ENCODE peak calls at places on chromosomes 12 and 14, in ten cellular contexts. Y, E, C, V, X, O, B, T, Z and D are unnamed samples. For H3K27me3 and H3K9me3, the result is how much of the 10 kb centered on the place peaks cover.

GRCh38 chr14:70234066-70234950 is 45.6 kb upstream of the SLC8A3 start:
- DNase-seq in Y (no peak), E (no peak), C (no peak), V (no peak), X (no peak), O (no peak), B (no peak), T (no peak), Z (no peak), D (no peak)

GRCh38 chr14:75242546-75243273 is 35.9 kb upstream of the FOS start:
- DNase-seq in Y (peak), E (no peak), C (no peak), V (no peak), X (peak), O (no peak), B (no peak), T (peak), Z (no peak), D (no peak)

GRCh38 chr14:92531151-92531873 is 17.7 kb downstream of the RIN3 start:
- DNase-seq in Y (no peak), E (peak), C (peak), V (no peak), X (no peak), O (no peak), B (no peak), T (peak), Z (no peak), D (no peak)

GRCh38 chr14:64232095-64232830 is 61.9 kb downstream of the ESR2 start:
- DNase-seq in Y (peak), E (no peak), C (no peak), V (no peak), X (peak), O (no peak), B (peak), T (peak), Z (no peak), D (peak)

GRCh38 chr14:33932526-33933292 is 18.2 kb downstream of the EGLN3 start:
- DNase-seq in Y (no peak), E (no peak), C (no peak), V (no peak), X (no peak), O (no peak), B (no peak), T (no peak), Z (no peak), D (no peak)

GRCh38 chr12:83823386-83824045 is 1089.1 kb downstream of the SLC6A15 start:
- DNase-seq in Y (no peak), E (peak), C (no peak), V (no peak), X (no peak), O (peak), B (no peak), T (no peak), Z (no peak), D (no peak)

GRCh38 chr12:91216871-91217270 is 34.3 kb upstream of the DCN start:
- DNase-seq in Y (no peak), E (no peak), C (no peak), V (no peak), X (peak), O (no peak), B (no peak), T (no peak), Z (no peak), D (no peak)

GRCh38 chr12:51922762-51923505 is 15.6 kb downstream of the ACVRL1 start:
- DNase-seq in Y (no peak), E (no peak), C (peak), V (peak), X (peak), O (no peak), B (peak), T (peak), Z (peak), D (no peak)

GRCh38 chr14:33323979-33324378 is 385.3 kb downstream of the NPAS3 start:
- DNase-seq in Y (no peak), E (no peak), C (no peak), V (no peak), X (no peak), O (no peak), B (no peak), T (no peak), Z (no peak), D (no peak)

GRCh38 chr12:88026196-88026595 is 3.0 kb downstream of the C12orf50 start:
- DNase-seq in Y (no peak), E (no peak), C (no peak), V (no peak), X (no peak), O (no peak), B (no peak), T (no peak), Z (no peak), D (no peak)

GRCh38 chr12:92242917-92243316 is 97.3 kb upstream of the BTG1 start:
- DNase-seq in Y (peak), E (no peak), C (no peak), V (no peak), X (peak), O (no peak), B (peak), T (no peak), Z (no peak), D (no peak)

GRCh38 chr12:113875681-113876080 is 90.4 kb downstream of the RBM19 start:
- DNase-seq in Y (no peak), E (no peak), C (no peak), V (no peak), X (peak), O (no peak), B (no peak), T (no peak), Z (no peak), D (peak)

GRCh38 chr12:50218386-50218785 is 51.2 kb upstream of the CERS5 start:
- DNase-seq in Y (no peak), E (no peak), C (no peak), V (no peak), X (peak), O (no peak), B (no peak), T (no peak), Z (no peak), D (peak)

GRCh38 chr14:58663494-58664111 is 25.8 kb downstream of the DACT1 start:
- DNase-seq in Y (peak), E (no peak), C (no peak), V (no peak), X (peak), O (peak), B (no peak), T (no peak), Z (no peak), D (peak)

GRCh38 chr14:93081875-93082570 is 33.7 kb downstream of the ITPK1 start:
- DNase-seq in Y (no peak), E (peak), C (peak), V (no peak), X (no peak), O (no peak), B (no peak), T (no peak), Z (no peak), D (no peak)

GRCh38 chr14:90426031-90426540 is 29.3 kb downstream of the CALM1 start:
- DNase-seq in Y (no peak), E (no peak), C (no peak), V (no peak), X (no peak), O (no peak), B (no peak), T (no peak), Z (no peak), D (no peak)

GRCh38 chr12:113988064-113988451 is 21.9 kb upstream of the RBM19 start:
- DNase-seq in Y (no peak), E (no peak), C (no peak), V (no peak), X (no peak), O (no peak), B (no peak), T (no peak), Z (no peak), D (no peak)

GRCh38 chr12:27272375-27273028 is 28.4 kb downstream of the STK38L start:
- DNase-seq in Y (no peak), E (no peak), C (no peak), V (no peak), X (no peak), O (no peak), B (no peak), T (no peak), Z (no peak), D (no peak)

GRCh38 chr14:30553311-30553989 is 5.5 kb upstream of the G2E3 start:
- DNase-seq in Y (no peak), E (no peak), C (no peak), V (no peak), X (peak), O (no peak), B (no peak), T (no peak), Z (no peak), D (peak)

GRCh38 chr12:103832048-103832798 is 8.8 kb downstream of the NT5DC3 start:
- DNase-seq in Y (no peak), E (no peak), C (no peak), V (no peak), X (no peak), O (no peak), B (no peak), T (no peak), Z (no peak), D (no peak)

GRCh38 chr14:93891756-93892504 is 35.2 kb upstream of the FAM181A start:
- DNase-seq in Y (no peak), E (no peak), C (no peak), V (no peak), X (no peak), O (no peak), B (no peak), T (no peak), Z (no peak), D (no peak)

GRCh38 chr12:98743362-98743953 is 98.4 kb downstream of the APAF1 start:
- DNase-seq in Y (no peak), E (peak), C (no peak), V (no peak), X (peak), O (no peak), B (no peak), T (no peak), Z (no peak), D (no peak)

GRCh38 chr12:113203852-113204760 is 17.2 kb upstream of the TPCN1 start:
- DNase-seq in Y (no peak), E (no peak), C (no peak), V (no peak), X (no peak), O (no peak), B (no peak), T (no peak), Z (no peak), D (no peak)

GRCh38 chr12:12716151-12716844 is 870 bp upstream of the CDKN1B start:
- DNase-seq in Y (no peak), E (peak), C (peak), V (no peak), X (peak), O (no peak), B (no peak), T (no peak), Z (no peak), D (no peak)

GRCh38 chr12:90253674-90254181 is 545.1 kb upstream of the ATP2B1 start:
- DNase-seq in Y (peak), E (peak), C (peak), V (peak), X (peak), O (no peak), B (peak), T (peak), Z (peak), D (peak)

GRCh38 chr12:63319386-63319785 is 168.4 kb upstream of the AVPR1A start:
- DNase-seq in Y (no peak), E (no peak), C (no peak), V (no peak), X (no peak), O (no peak), B (no peak), T (no peak), Z (no peak), D (peak)

GRCh38 chr12:69330475-69331473 is 17.4 kb upstream of the LYZ start:
- DNase-seq in Y (no peak), E (peak), C (peak), V (no peak), X (peak), O (peak), B (no peak), T (no peak), Z (no peak), D (no peak)

GRCh38 chr14:93012516-93013367 is 89.8 kb downstream of the CHGA start:
- DNase-seq in Y (no peak), E (no peak), C (no peak), V (no peak), X (no peak), O (no peak), B (no peak), T (no peak), Z (no peak), D (no peak)

GRCh38 chr12:57841445-57841844 is 5.1 kb downstream of the CTDSP2 start:
- DNase-seq in Y (no peak), E (no peak), C (no peak), V (no peak), X (no peak), O (no peak), B (no peak), T (no peak), Z (no peak), D (peak)

GRCh38 chr14:73462078-73462715 is 3.9 kb upstream of the NUMB start:
- DNase-seq in Y (no peak), E (no peak), C (no peak), V (peak), X (peak), O (no peak), B (no peak), T (no peak), Z (peak), D (no peak)

GRCh38 chr12:108629824-108630476 is 3.7 kb downstream of the SELPLG start:
- DNase-seq in Y (no peak), E (peak), C (no peak), V (peak), X (peak), O (no peak), B (no peak), T (peak), Z (peak), D (peak)

GRCh38 chr12:50326636-50327284 is 43.4 kb upstream of the LIMA1 start:
- DNase-seq in Y (peak), E (no peak), C (no peak), V (no peak), X (peak), O (no peak), B (no peak), T (no peak), Z (peak), D (peak)

GRCh38 chr12:48811454-48812090 is 6.7 kb upstream of the CACNB3 start:
- DNase-seq in Y (no peak), E (no peak), C (no peak), V (no peak), X (peak), O (no peak), B (no peak), T (no peak), Z (no peak), D (no peak)

GRCh38 chr12:29519585-29520182 is 22.2 kb upstream of the OVCH1 start:
- DNase-seq in Y (peak), E (no peak), C (no peak), V (no peak), X (peak), O (no peak), B (no peak), T (no peak), Z (no peak), D (no peak)

DNA sequence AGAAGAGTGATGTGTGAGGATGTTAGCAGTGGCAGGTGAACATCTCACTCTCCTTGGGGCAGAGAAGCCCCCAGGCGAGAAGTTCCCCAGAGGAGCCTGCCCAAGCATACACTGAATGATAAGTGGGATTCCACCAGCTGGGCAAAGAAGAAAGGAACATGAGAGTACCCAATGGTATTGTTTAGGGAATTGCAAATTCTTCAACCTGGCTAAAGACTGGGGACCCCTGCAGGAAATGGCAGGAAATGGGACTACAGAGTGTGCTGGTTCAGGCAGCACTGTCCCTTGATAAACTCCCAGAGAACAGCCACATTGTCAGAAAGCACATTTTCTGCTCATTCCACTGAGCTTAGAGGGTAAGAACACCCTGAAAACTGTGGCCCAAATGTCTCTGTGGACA is 121.3 kb downstream of the RPS29 start:
- DNase-seq in Y (no peak), E (no peak), C (no peak), V (no peak), X (no peak), O (peak), B (no peak), T (no peak), Z (no peak), D (no peak)
- H3K27me3 ChIP-seq in Y (under half), E (under half), C (under half), V (under half), X (under half), O (under half), B (under half), T (under half), Z (under half), D (under half)

GRCh38 chr12:75489613-75490210 is 9.2 kb downstream of the GLIPR1 start:
- DNase-seq in Y (no peak), E (no peak), C (no peak), V (no peak), X (peak), O (no peak), B (no peak), T (no peak), Z (no peak), D (peak)

GRCh38 chr12:75491169-75491568 is 10.6 kb downstream of the GLIPR1 start:
- DNase-seq in Y (no peak), E (no peak), C (no peak), V (no peak), X (no peak), O (no peak), B (no peak), T (no peak), Z (no peak), D (no peak)

GRCh38 chr12:75489187-75489586 is 8.6 kb downstream of the GLIPR1 start:
- DNase-seq in Y (no peak), E (no peak), C (no peak), V (no peak), X (no peak), O (no peak), B (no peak), T (no peak), Z (no peak), D (no peak)

GRCh38 chr12:75487310-75487709 is 6.8 kb downstream of the GLIPR1 start:
- DNase-seq in Y (no peak), E (no peak), C (no peak), V (no peak), X (no peak), O (no peak), B (no peak), T (no peak), Z (no peak), D (no peak)

DNA sequence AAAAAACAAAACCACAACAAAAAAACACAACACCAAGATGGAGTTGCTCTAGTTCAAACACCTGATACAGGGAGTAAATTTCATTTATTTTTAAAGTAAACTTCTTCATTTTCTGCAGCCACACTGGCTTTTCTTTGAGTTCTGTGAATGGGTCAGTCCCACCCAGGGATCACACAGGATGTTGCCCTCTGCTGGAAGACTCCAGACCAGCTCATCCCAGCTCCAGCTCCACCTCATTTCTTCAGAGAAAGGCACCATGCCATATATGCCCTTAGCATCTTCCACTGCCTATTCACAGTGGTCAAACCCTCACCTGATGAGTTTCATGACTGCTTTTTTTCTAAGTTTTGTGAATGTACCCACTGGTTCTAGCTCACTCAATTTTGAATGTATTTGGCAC is 8.0 kb downstream of the GLIPR1 start:
- DNase-seq in Y (no peak), E (no peak), C (peak), V (no peak), X (peak), O (no peak), B (no peak), T (no peak), Z (no peak), D (peak)
- H3K27ac ChIP-seq in Y (peak), E (no peak), C (no peak), V (no peak), X (no peak), O (no peak), B (no peak), T (no peak), Z (no peak), D (no peak)

GRCh38 chr14:99626041-99626648 is 18.8 kb upstream of the HHIPL1 start:
- DNase-seq in Y (no peak), E (no peak), C (no peak), V (no peak), X (peak), O (no peak), B (no peak), T (no peak), Z (no peak), D (no peak)

GRCh38 chr14:99624971-99625370 is 20.0 kb upstream of the HHIPL1 start:
- DNase-seq in Y (no peak), E (no peak), C (no peak), V (no peak), X (no peak), O (no peak), B (no peak), T (no peak), Z (no peak), D (no peak)

GRCh38 chr14:99621948-99622347 is 17.9 kb upstream of the CCDC85C start:
- DNase-seq in Y (no peak), E (no peak), C (no peak), V (no peak), X (no peak), O (no peak), B (no peak), T (no peak), Z (no peak), D (no peak)

GRCh38 chr14:99625476-99625875 is 19.5 kb upstream of the HHIPL1 start:
- DNase-seq in Y (no peak), E (no peak), C (no peak), V (no peak), X (no peak), O (no peak), B (no peak), T (no peak), Z (no peak), D (no peak)

GRCh38 chr14:99624024-99624423 is 20.0 kb upstream of the CCDC85C start:
- DNase-seq in Y (no peak), E (no peak), C (no peak), V (no peak), X (no peak), O (no peak), B (no peak), T (no peak), Z (no peak), D (no peak)
- H3K9me3 ChIP-seq in Y (under half), E (under half), C (under half), V (under half), X (under half), O (under half), B (under half), T (under half), Z (under half), D (under half)

DNA sequence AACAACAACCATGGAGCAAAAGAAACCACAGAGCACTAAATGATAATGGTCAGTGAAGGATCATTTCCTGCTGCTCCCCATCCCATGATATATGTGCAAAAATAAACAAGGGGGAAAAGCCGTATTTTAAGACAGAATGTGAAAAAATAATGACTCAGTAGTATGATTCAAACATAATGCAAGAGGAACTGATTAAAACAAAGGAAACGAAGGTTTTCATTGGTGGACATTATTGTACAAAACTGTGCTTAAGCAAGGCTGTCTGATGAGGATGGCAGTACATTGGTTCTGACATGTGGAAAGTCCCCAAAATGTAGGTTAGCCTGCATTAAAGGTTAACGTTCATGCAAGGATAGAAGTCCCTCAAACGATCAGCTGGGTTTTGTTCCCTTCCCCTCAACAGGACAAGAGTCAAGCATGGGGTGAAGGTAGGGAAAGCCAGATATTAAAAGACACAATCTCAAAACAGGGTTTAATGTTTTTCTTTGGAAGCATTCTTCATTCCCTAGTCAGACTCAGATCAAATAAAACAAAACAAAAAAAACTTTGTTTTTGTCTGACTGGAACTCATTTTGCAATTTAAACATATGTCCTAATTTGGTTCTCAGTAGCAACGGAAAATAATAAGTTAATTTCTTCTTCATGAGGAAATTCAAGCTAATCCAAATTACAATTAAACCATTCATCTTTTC is 26.2 kb upstream of the PTGDR start:
- DNase-seq in Y (peak), E (no peak), C (no peak), V (no peak), X (peak), O (no peak), B (no peak), T (no peak), Z (no peak), D (peak)
- H3K27me3 ChIP-seq in Y (under half), E (under half), C (under half), V (under half), X (under half), O (under half), B (under half), T (under half), Z (under half), D (under half)

DNA sequence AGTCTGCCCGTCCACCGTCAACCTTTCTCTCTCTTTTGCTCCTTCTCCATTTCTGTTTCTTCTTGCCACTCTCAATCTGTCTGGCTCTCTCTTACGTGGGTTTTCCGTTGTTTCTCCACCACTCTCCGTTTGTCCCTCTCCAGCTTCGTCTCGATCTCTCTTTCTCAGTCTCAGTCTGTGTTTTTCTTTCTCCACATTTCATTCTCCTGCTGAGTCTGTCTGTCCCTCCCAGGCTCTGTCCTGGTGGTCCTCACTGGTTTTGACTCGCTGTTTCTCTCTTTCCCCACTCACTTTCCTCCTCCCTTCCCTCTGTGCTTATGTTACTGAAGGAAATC is 102.9 kb upstream of the MAP1LC3B2 start:
- DNase-seq in Y (no peak), E (no peak), C (no peak), V (no peak), X (no peak), O (no peak), B (no peak), T (no peak), Z (no peak), D (no peak)
- H3K27ac ChIP-seq in Y (peak), E (no peak), C (peak), V (peak), X (peak), O (no peak), B (peak), T (peak), Z (peak), D (peak)